ENCODE peak calls at places on chromosomes 12 and 14, in eight cellular contexts. R is CD4-positive, alpha-beta T cell; Y is SK-N-SH; S is uterus; H is brain microvascular endothelial cell; Z is esophagus squamous epithelium; I is OCI-LY7; B is lower lobe of right lung. F is an unnamed sample.

GRCh38 chr14:78987006-78987405 is 816.8 kb downstream of the NRXN3 start:
- DNase-seq in R (no peak), Y (no peak), S (no peak), H (no peak), Z (no peak), I (no peak), B (no peak), F (no peak)

GRCh38 chr12:24562761-24563392 is 386.0 kb downstream of the BCAT1 start:
- DNase-seq in R (no peak), Y (peak; percentile 75), S (peak; percentile 43), H (peak; percentile 40), Z (no peak), I (no peak), B (peak; percentile 53), F (peak; percentile 41)

GRCh38 chr12:11885261-11886038 is 185.3 kb upstream of the BCL2L14 start:
- DNase-seq in R (no peak), Y (no peak), S (no peak), H (peak; percentile 69), Z (no peak), I (no peak), B (no peak), F (no peak)

GRCh38 chr14:29016050-29016900 is 249.7 kb downstream of the FOXG1 start:
- DNase-seq in R (no peak), Y (peak; percentile 7), S (no peak), H (peak; percentile 1), Z (no peak), I (peak; percentile 27), B (peak; percentile 41), F (no peak)

GRCh38 chr12:62484234-62484633 is 17.6 kb downstream of the MON2 start:
- DNase-seq in R (no peak), Y (no peak), S (no peak), H (no peak), Z (no peak), I (no peak), B (no peak), F (no peak)

GRCh38 chr12:97300921-97301320 is 161.7 kb upstream of the RMST start:
- DNase-seq in R (no peak), Y (no peak), S (no peak), H (no peak), Z (no peak), I (no peak), B (no peak), F (no peak)

GRCh38 chr14:92622311-92622710 is 108.7 kb downstream of the RIN3 start:
- DNase-seq in R (no peak), Y (no peak), S (no peak), H (no peak), Z (no peak), I (no peak), B (no peak), F (no peak)

GRCh38 chr14:55519473-55520080 is 60.4 kb upstream of the KTN1 start:
- DNase-seq in R (no peak), Y (no peak), S (no peak), H (no peak), Z (no peak), I (no peak), B (no peak), F (no peak)

GRCh38 chr14:90615444-90616095 is 200.7 kb downstream of the TTC7B start:
- DNase-seq in R (no peak), Y (peak; percentile 83), S (no peak), H (no peak), Z (no peak), I (no peak), B (no peak), F (no peak)

GRCh38 chr12:51441583-51441982 is 17.0 kb downstream of the SLC4A8 start:
- DNase-seq in R (no peak), Y (no peak), S (no peak), H (peak; percentile 66), Z (no peak), I (no peak), B (no peak), F (peak; percentile 42)

GRCh38 chr12:109706747-109707469 is 6.7 kb upstream of the FAM222A start:
- DNase-seq in R (no peak), Y (peak; percentile 80), S (no peak), H (no peak), Z (no peak), I (no peak), B (no peak), F (no peak)

GRCh38 chr14:99603965-99604765 is at the start of gene CCDC85C:
- DNase-seq in R (peak; percentile 90), Y (peak; percentile 100), S (peak; percentile 92), H (peak; percentile 77), Z (peak; percentile 46), I (peak; percentile 97), B (peak; percentile 92), F (peak; percentile 88)

GRCh38 chr12:1918875-1919236 is 404 bp upstream of the CACNA2D4 start:
- DNase-seq in R (no peak), Y (peak; percentile 17), S (no peak), H (no peak), Z (no peak), I (no peak), B (peak; percentile 40), F (no peak)

GRCh38 chr12:108623577-108623976 is 10.1 kb downstream of the SELPLG start:
- DNase-seq in R (no peak), Y (no peak), S (no peak), H (no peak), Z (no peak), I (no peak), B (peak; percentile 23), F (no peak)

GRCh38 chr12:117404203-117404853 is 42.9 kb upstream of the NOS1 start:
- DNase-seq in R (no peak), Y (no peak), S (no peak), H (no peak), Z (no peak), I (no peak), B (no peak), F (no peak)

GRCh38 chr12:79901506-79901905 is 33.4 kb downstream of the PPP1R12A start:
- DNase-seq in R (no peak), Y (no peak), S (no peak), H (no peak), Z (no peak), I (no peak), B (no peak), F (no peak)

GRCh38 chr14:90253826-90254225 is 2.5 kb upstream of the PSMC1 start:
- DNase-seq in R (no peak), Y (no peak), S (no peak), H (no peak), Z (no peak), I (peak; percentile 66), B (no peak), F (no peak)

GRCh38 chr12:14664434-14665023 is 31.9 kb downstream of the GUCY2C start:
- DNase-seq in R (peak; percentile 30), Y (peak; percentile 15), S (peak; percentile 34), H (peak; percentile 45), Z (no peak), I (peak; percentile 77), B (no peak), F (peak; percentile 30)

GRCh38 chr12:39144613-39145061 is 239.2 kb upstream of the CPNE8 start:
- DNase-seq in R (no peak), Y (peak; percentile 14), S (no peak), H (no peak), Z (no peak), I (no peak), B (no peak), F (no peak)

DNA sequence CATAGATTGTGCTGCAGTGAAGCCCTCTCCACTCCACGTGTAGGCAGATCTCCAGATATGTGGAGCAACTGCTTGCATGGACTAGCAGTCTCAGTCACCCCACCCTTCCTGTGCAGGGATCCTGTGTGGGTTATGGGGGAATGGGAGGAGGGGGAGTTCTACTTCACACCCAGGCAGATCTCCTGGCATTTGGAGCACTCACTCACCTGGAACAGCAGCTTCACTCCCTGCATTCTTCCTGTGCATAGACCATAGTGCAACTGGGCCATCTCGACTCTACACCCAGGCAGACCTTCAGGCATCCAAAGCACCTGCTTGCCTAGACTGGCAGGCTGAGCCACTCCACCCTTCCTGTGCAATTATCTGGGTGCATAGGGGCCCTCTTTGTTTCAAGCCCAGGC is 96.0 kb upstream of the PCED1B start:
- DNase-seq in R (no peak), Y (no peak), S (no peak), H (no peak), Z (no peak), I (no peak), B (no peak), F (no peak)
- H3K27ac ChIP-seq in R (no peak overlapping the region), Y (peak overlapping the region; percentile 67), S (no peak overlapping the region), H (no peak overlapping the region), Z (peak overlapping the region; percentile 85), I (no peak overlapping the region), B (no peak overlapping the region), F (no peak overlapping the region)

GRCh38 chr12:129771238-129771637 is 132.6 kb downstream of the TMEM132D start:
- DNase-seq in R (no peak), Y (no peak), S (no peak), H (no peak), Z (no peak), I (no peak), B (no peak), F (no peak)
- H3K27ac ChIP-seq in R (no peak overlapping the region), Y (no peak overlapping the region), S (no peak overlapping the region), H (no peak overlapping the region), Z (no peak overlapping the region), I (no peak overlapping the region), B (no peak overlapping the region), F (no peak overlapping the region)

DNA sequence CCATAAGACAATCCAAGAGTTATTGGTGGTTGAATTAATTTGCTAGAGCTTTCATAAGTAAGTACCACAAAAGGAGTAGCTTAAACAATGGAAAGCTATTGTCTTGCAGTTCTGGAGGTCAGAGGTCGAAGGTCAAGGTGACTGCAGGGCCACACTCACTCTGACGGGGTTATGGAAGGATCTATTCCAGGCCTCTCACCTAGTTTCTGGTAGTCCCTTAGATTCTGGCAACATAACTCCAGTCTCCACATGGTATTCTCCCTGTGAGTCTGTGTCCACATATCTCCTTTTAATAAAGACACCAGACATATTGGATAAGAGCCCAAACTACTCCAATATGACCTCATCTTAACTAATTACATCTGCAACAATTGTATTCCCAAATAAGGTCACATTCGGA is 273.4 kb downstream of the FOXN3 start:
- DNase-seq in R (no peak), Y (no peak), S (no peak), H (no peak), Z (no peak), I (no peak), B (no peak), F (no peak)
- H3K27ac ChIP-seq in R (no peak overlapping the region), Y (no peak overlapping the region), S (no peak overlapping the region), H (no peak overlapping the region), Z (no peak overlapping the region), I (no peak overlapping the region), B (no peak overlapping the region), F (no peak overlapping the region)

GRCh38 chr12:27280412-27280811 is 36.3 kb downstream of the STK38L start:
- DNase-seq in R (no peak), Y (no peak), S (no peak), H (no peak), Z (no peak), I (no peak), B (no peak), F (no peak)

GRCh38 chr12:27284021-27284420 is 39.9 kb downstream of the STK38L start:
- DNase-seq in R (no peak), Y (no peak), S (no peak), H (no peak), Z (no peak), I (no peak), B (no peak), F (no peak)

GRCh38 chr12:27285395-27285794 is 41.3 kb downstream of the STK38L start:
- DNase-seq in R (no peak), Y (no peak), S (no peak), H (peak; percentile 66), Z (no peak), I (no peak), B (no peak), F (no peak)

GRCh38 chr12:27289414-27289813 is 43.2 kb upstream of the BMAL2 start:
- DNase-seq in R (no peak), Y (no peak), S (no peak), H (no peak), Z (no peak), I (no peak), B (no peak), F (no peak)

GRCh38 chr12:27284751-27285150 is 40.7 kb downstream of the STK38L start:
- DNase-seq in R (no peak), Y (no peak), S (no peak), H (peak; percentile 84), Z (no peak), I (no peak), B (no peak), F (no peak)
- H3K27ac ChIP-seq in R (no peak overlapping the region), Y (peak overlapping the region; percentile 34), S (peak overlapping the region; percentile 84), H (peak overlapping the region; percentile 95), Z (peak overlapping the region; percentile 51), I (no peak overlapping the region), B (no peak overlapping the region), F (no peak overlapping the region)